ENCODE peak calls at places on chromosomes 13 and 19, in six cellular contexts. One of them, this sample, is unnamed.

GRCh38 chr19:37718357-37718756 is 1.2 kb downstream of the ZNF607 start:
- DNase-seq in vagina: no peak
- DNase-seq in progenitor cell of endocrine pancreas: no peak
- DNase-seq in type B pancreatic cell: no peak
- DNase-seq in tibial artery: no peak
- DNase-seq in sigmoid colon: no peak
- DNase-seq in this sample: no peak

GRCh38 chr13:70310720-70311119 is 202.5 kb upstream of the KLHL1 start:
- DNase-seq in sigmoid colon: no peak
- DNase-seq in type B pancreatic cell: no peak
- DNase-seq in progenitor cell of endocrine pancreas: no peak
- DNase-seq in vagina: no peak
- DNase-seq in tibial artery: no peak
- DNase-seq in this sample: peak; percentile 47

GRCh38 chr19:49894879-49895565 is 1.7 kb downstream of the IL4I1 start:
- DNase-seq in progenitor cell of endocrine pancreas: no peak
- DNase-seq in sigmoid colon: no peak
- DNase-seq in type B pancreatic cell: no peak
- DNase-seq in tibial artery: no peak
- DNase-seq in vagina: no peak
- DNase-seq in this sample: no peak

GRCh38 chr13:82627183-82627582 is 1255.1 kb downstream of the SLITRK1 start:
- DNase-seq in tibial artery: no peak
- DNase-seq in type B pancreatic cell: no peak
- DNase-seq in vagina: no peak
- DNase-seq in progenitor cell of endocrine pancreas: no peak
- DNase-seq in sigmoid colon: no peak
- DNase-seq in this sample: no peak

GRCh38 chr13:109476001-109476400 is 310.4 kb downstream of the IRS2 start:
- DNase-seq in progenitor cell of endocrine pancreas: no peak
- DNase-seq in tibial artery: no peak
- DNase-seq in vagina: no peak
- DNase-seq in type B pancreatic cell: no peak
- DNase-seq in sigmoid colon: no peak
- DNase-seq in this sample: no peak

GRCh38 chr19:49133621-49134454 is 14.5 kb downstream of the PPFIA3 start:
- DNase-seq in sigmoid colon: peak; percentile 81
- DNase-seq in progenitor cell of endocrine pancreas: no peak
- DNase-seq in tibial artery: no peak
- DNase-seq in type B pancreatic cell: no peak
- DNase-seq in vagina: no peak
- DNase-seq in this sample: no peak

GRCh38 chr13:40502236-40502635 is 164.2 kb downstream of the FOXO1 start:
- DNase-seq in type B pancreatic cell: no peak
- DNase-seq in tibial artery: no peak
- DNase-seq in sigmoid colon: no peak
- DNase-seq in vagina: no peak
- DNase-seq in progenitor cell of endocrine pancreas: no peak
- DNase-seq in this sample: no peak

GRCh38 chr19:43755256-43755801 is 567 bp upstream of the SMG9 start:
- DNase-seq in vagina: no peak
- DNase-seq in progenitor cell of endocrine pancreas: peak; percentile 55
- DNase-seq in sigmoid colon: peak; percentile 90
- DNase-seq in tibial artery: peak; percentile 88
- DNase-seq in type B pancreatic cell: peak; percentile 84
- DNase-seq in this sample: peak; percentile 71

GRCh38 chr19:11435057-11435832 is at the start of the genes ODAD3 and PRKCSH:
- DNase-seq in tibial artery: peak; percentile 100
- DNase-seq in progenitor cell of endocrine pancreas: peak; percentile 98
- DNase-seq in type B pancreatic cell: peak; percentile 99
- DNase-seq in vagina: no peak
- DNase-seq in sigmoid colon: peak; percentile 100
- DNase-seq in this sample: peak; percentile 99

GRCh38 chr13:102040812-102041211 is 361.0 kb downstream of the FGF14 start:
- DNase-seq in vagina: no peak
- DNase-seq in tibial artery: no peak
- DNase-seq in type B pancreatic cell: no peak
- DNase-seq in sigmoid colon: no peak
- DNase-seq in progenitor cell of endocrine pancreas: no peak
- DNase-seq in this sample: no peak

GRCh38 chr19:46635920-46636761 is at the start of gene GNG8:
- DNase-seq in type B pancreatic cell: no peak
- DNase-seq in sigmoid colon: no peak
- DNase-seq in vagina: no peak
- DNase-seq in progenitor cell of endocrine pancreas: no peak
- DNase-seq in tibial artery: no peak
- DNase-seq in this sample: no peak

GRCh38 chr13:59780058-59780457 is 383.7 kb downstream of the DIAPH3 start:
- DNase-seq in vagina: no peak
- DNase-seq in tibial artery: no peak
- DNase-seq in sigmoid colon: no peak
- DNase-seq in type B pancreatic cell: no peak
- DNase-seq in progenitor cell of endocrine pancreas: no peak
- DNase-seq in this sample: no peak

GRCh38 chr19:38838986-38839761 is 7.6 kb upstream of the ECH1 start:
- DNase-seq in vagina: no peak
- DNase-seq in progenitor cell of endocrine pancreas: no peak
- DNase-seq in tibial artery: no peak
- DNase-seq in type B pancreatic cell: no peak
- DNase-seq in sigmoid colon: no peak
- DNase-seq in this sample: no peak

GRCh38 chr19:1315470-1316166 is 29.9 kb downstream of the EFNA2 start:
- DNase-seq in vagina: no peak
- DNase-seq in type B pancreatic cell: no peak
- DNase-seq in sigmoid colon: no peak
- DNase-seq in tibial artery: no peak
- DNase-seq in progenitor cell of endocrine pancreas: peak; percentile 33
- DNase-seq in this sample: peak; percentile 46

GRCh38 chr13:94061316-94061715 is 418.2 kb downstream of the DCT start:
- DNase-seq in type B pancreatic cell: no peak
- DNase-seq in tibial artery: no peak
- DNase-seq in vagina: no peak
- DNase-seq in progenitor cell of endocrine pancreas: no peak
- DNase-seq in sigmoid colon: no peak
- DNase-seq in this sample: no peak

GRCh38 chr19:10701955-10702307 is 692 bp downstream of the QTRT1 start:
- DNase-seq in vagina: no peak
- DNase-seq in type B pancreatic cell: no peak
- DNase-seq in tibial artery: no peak
- DNase-seq in sigmoid colon: no peak
- DNase-seq in progenitor cell of endocrine pancreas: no peak
- DNase-seq in this sample: peak; percentile 25

GRCh38 chr19:11381535-11382369 is 2.4 kb downstream of the EPOR start:
- DNase-seq in progenitor cell of endocrine pancreas: peak; percentile 38
- DNase-seq in type B pancreatic cell: no peak
- DNase-seq in sigmoid colon: peak; percentile 87
- DNase-seq in tibial artery: peak; percentile 83
- DNase-seq in vagina: no peak
- DNase-seq in this sample: peak; percentile 65

GRCh38 chr19:2270157-2270571 is 11.8 kb downstream of the PEAK3 start:
- DNase-seq in sigmoid colon: peak; percentile 85
- DNase-seq in tibial artery: peak; percentile 83
- DNase-seq in type B pancreatic cell: no peak
- DNase-seq in progenitor cell of endocrine pancreas: no peak
- DNase-seq in vagina: no peak
- DNase-seq in this sample: no peak

GRCh38 chr13:110980921-110981320 is 66.1 kb upstream of the ANKRD10 start:
- DNase-seq in tibial artery: no peak
- DNase-seq in vagina: no peak
- DNase-seq in type B pancreatic cell: no peak
- DNase-seq in sigmoid colon: no peak
- DNase-seq in progenitor cell of endocrine pancreas: no peak
- DNase-seq in this sample: no peak

GRCh38 chr19:55133639-55134444 is 15.2 kb downstream of the TNNT1 start:
- DNase-seq in progenitor cell of endocrine pancreas: no peak
- DNase-seq in tibial artery: no peak
- DNase-seq in sigmoid colon: no peak
- DNase-seq in type B pancreatic cell: no peak
- DNase-seq in vagina: no peak
- DNase-seq in this sample: no peak

GRCh38 chr19:35755160-35755549 is 1.7 kb downstream of the HSPB6 start:
- DNase-seq in progenitor cell of endocrine pancreas: no peak
- DNase-seq in sigmoid colon: no peak
- DNase-seq in vagina: no peak
- DNase-seq in tibial artery: no peak
- DNase-seq in type B pancreatic cell: no peak
- DNase-seq in this sample: no peak

GRCh38 chr13:66040506-66040905 is 1189.6 kb downstream of the PCDH9 start:
- DNase-seq in sigmoid colon: no peak
- DNase-seq in type B pancreatic cell: no peak
- DNase-seq in progenitor cell of endocrine pancreas: no peak
- DNase-seq in vagina: no peak
- DNase-seq in tibial artery: no peak
- DNase-seq in this sample: no peak

GRCh38 chr19:7883796-7884570 is 4.3 kb upstream of the LRRC8E start:
- DNase-seq in tibial artery: no peak
- DNase-seq in progenitor cell of endocrine pancreas: no peak
- DNase-seq in type B pancreatic cell: no peak
- DNase-seq in sigmoid colon: no peak
- DNase-seq in vagina: no peak
- DNase-seq in this sample: no peak

GRCh38 chr19:45154064-45154827 is 6.5 kb downstream of the NKPD1 start:
- DNase-seq in progenitor cell of endocrine pancreas: no peak
- DNase-seq in vagina: no peak
- DNase-seq in tibial artery: no peak
- DNase-seq in type B pancreatic cell: no peak
- DNase-seq in sigmoid colon: no peak
- DNase-seq in this sample: no peak

GRCh38 chr13:109214393-109214792 is 572.0 kb downstream of the IRS2 start:
- DNase-seq in vagina: no peak
- DNase-seq in sigmoid colon: no peak
- DNase-seq in progenitor cell of endocrine pancreas: no peak
- DNase-seq in type B pancreatic cell: no peak
- DNase-seq in tibial artery: no peak
- DNase-seq in this sample: no peak

GRCh38 chr19:11767633-11768133 is 883 bp downstream of the ZNF441 start:
- DNase-seq in tibial artery: peak; percentile 66
- DNase-seq in vagina: no peak
- DNase-seq in sigmoid colon: peak; percentile 70
- DNase-seq in progenitor cell of endocrine pancreas: peak; percentile 41
- DNase-seq in type B pancreatic cell: no peak
- DNase-seq in this sample: no peak

GRCh38 chr13:91314888-91315287 is 32.6 kb upstream of the MIR17HG start:
- DNase-seq in vagina: no peak
- DNase-seq in sigmoid colon: no peak
- DNase-seq in tibial artery: no peak
- DNase-seq in progenitor cell of endocrine pancreas: no peak
- DNase-seq in type B pancreatic cell: no peak
- DNase-seq in this sample: no peak

GRCh38 chr13:91312324-91312723 is 35.2 kb upstream of the MIR17HG start:
- DNase-seq in vagina: no peak
- DNase-seq in tibial artery: no peak
- DNase-seq in progenitor cell of endocrine pancreas: no peak
- DNase-seq in sigmoid colon: no peak
- DNase-seq in type B pancreatic cell: no peak
- DNase-seq in this sample: no peak

GRCh38 chr13:91313581-91313980 is 33.9 kb upstream of the MIR17HG start:
- DNase-seq in vagina: no peak
- DNase-seq in tibial artery: no peak
- DNase-seq in sigmoid colon: no peak
- DNase-seq in type B pancreatic cell: no peak
- DNase-seq in progenitor cell of endocrine pancreas: no peak
- DNase-seq in this sample: no peak

GRCh38 chr13:91311491-91311890 is 36.0 kb upstream of the MIR17HG start:
- DNase-seq in sigmoid colon: no peak
- DNase-seq in vagina: no peak
- DNase-seq in tibial artery: no peak
- DNase-seq in type B pancreatic cell: no peak
- DNase-seq in progenitor cell of endocrine pancreas: no peak
- DNase-seq in this sample: no peak

DNA sequence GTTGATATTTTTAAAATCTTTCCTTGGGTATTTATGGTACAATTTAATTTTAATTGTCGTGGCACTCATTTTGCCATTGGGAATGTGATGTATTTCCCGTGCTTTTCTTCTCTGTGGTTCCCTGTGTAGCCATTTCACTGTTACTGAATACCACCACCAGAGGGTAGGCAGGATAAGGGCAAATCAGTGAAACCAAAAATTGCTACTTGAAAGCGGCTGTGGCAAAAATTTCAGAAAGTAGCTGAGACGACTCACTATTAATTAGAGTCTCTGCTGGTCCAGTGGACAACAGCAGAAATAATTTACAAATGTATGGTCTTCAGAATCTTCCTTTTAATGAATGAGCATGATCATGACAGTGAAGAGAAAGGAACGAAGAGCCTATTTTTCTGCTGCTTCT is 34.4 kb upstream of the MIR17HG start:
- DNase-seq in type B pancreatic cell: no peak
- DNase-seq in progenitor cell of endocrine pancreas: no peak
- DNase-seq in vagina: no peak
- DNase-seq in tibial artery: no peak
- DNase-seq in sigmoid colon: no peak
- DNase-seq in this sample: peak; percentile 20
- TF ChIP-seq CTCF in type B pancreatic cell: peak; percentile 73
- TF ChIP-seq CTCF in progenitor cell of endocrine pancreas: peak; percentile 54
- TF ChIP-seq CTCF in vagina: no peak
- TF ChIP-seq CTCF in tibial artery: peak; percentile 53
- TF ChIP-seq CTCF in sigmoid colon: peak; percentile 33
- TF ChIP-seq CTCF in this sample: no peak

GRCh38 chr13:98468352-98468751 is 108.6 kb downstream of the STK24 start:
- DNase-seq in sigmoid colon: no peak
- DNase-seq in tibial artery: peak; percentile 59
- DNase-seq in progenitor cell of endocrine pancreas: no peak
- DNase-seq in vagina: no peak
- DNase-seq in type B pancreatic cell: no peak
- DNase-seq in this sample: no peak
- TF ChIP-seq CTCF in sigmoid colon: no peak
- TF ChIP-seq CTCF in tibial artery: no peak
- TF ChIP-seq CTCF in progenitor cell of endocrine pancreas: no peak
- TF ChIP-seq CTCF in vagina: no peak
- TF ChIP-seq CTCF in type B pancreatic cell: no peak
- TF ChIP-seq CTCF in this sample: no peak

GRCh38 chr13:44141725-44142539 is 231.7 kb upstream of the SERP2 start:
- DNase-seq in type B pancreatic cell: peak; percentile 100
- DNase-seq in progenitor cell of endocrine pancreas: peak; percentile 100
- DNase-seq in sigmoid colon: peak; percentile 99
- DNase-seq in vagina: peak; percentile 98
- DNase-seq in tibial artery: peak; percentile 99
- DNase-seq in this sample: peak; percentile 100
- TF ChIP-seq CTCF in type B pancreatic cell: peak; percentile 64
- TF ChIP-seq CTCF in progenitor cell of endocrine pancreas: peak; percentile 20
- TF ChIP-seq CTCF in sigmoid colon: peak; percentile 32
- TF ChIP-seq CTCF in vagina: peak; percentile 12
- TF ChIP-seq CTCF in tibial artery: peak; percentile 41
- TF ChIP-seq CTCF in this sample: no peak

GRCh38 chr13:106376411-106377112 is 158.9 kb downstream of the EFNB2 start:
- DNase-seq in sigmoid colon: peak; percentile 66
- DNase-seq in vagina: no peak
- DNase-seq in type B pancreatic cell: no peak
- DNase-seq in tibial artery: no peak
- DNase-seq in progenitor cell of endocrine pancreas: no peak
- DNase-seq in this sample: no peak
- TF ChIP-seq CTCF in sigmoid colon: no peak
- TF ChIP-seq CTCF in vagina: no peak
- TF ChIP-seq CTCF in type B pancreatic cell: peak; percentile 48
- TF ChIP-seq CTCF in tibial artery: no peak
- TF ChIP-seq CTCF in progenitor cell of endocrine pancreas: no peak
- TF ChIP-seq CTCF in this sample: peak; percentile 45

This sample was measured in endothelial cell.